ENCODE peak calls at places on chromosomes 13 and 19, in eight cellular contexts. S is cardiac fibroblast, M is dorsolateral prefrontal cortex, L is tibial nerve, P is ovary, V is psoas muscle, K is AG09309, B is heart right ventricle. F is an unnamed sample.

GRCh38 chr13:101757446-101758039 is 305.1 kb downstream of the ITGBL1 start:
- DNase-seq in S (peak; percentile 71), M (no peak), L (no peak), P (no peak), V (no peak), K (peak; percentile 14), B (no peak), F (no peak)

GRCh38 chr19:56751078-56751489 is 79.5 kb upstream of the ZNF835 start:
- DNase-seq in S (no peak), M (peak; percentile 41), L (no peak), P (peak; percentile 74), V (no peak), K (no peak), B (no peak), F (no peak)

GRCh38 chr19:56423276-56423984 is 19.3 kb downstream of the ZNF583 start:
- DNase-seq in S (peak; percentile 16), M (no peak), L (no peak), P (no peak), V (no peak), K (no peak), B (no peak), F (no peak)

GRCh38 chr13:31201341-31202024 is 1.7 kb downstream of the B3GLCT start:
- DNase-seq in S (peak; percentile 63), M (no peak), L (peak; percentile 32), P (peak; percentile 52), V (peak; percentile 33), K (no peak), B (peak; percentile 63), F (peak; percentile 68)

GRCh38 chr13:111614613-111615012 is 294.2 kb downstream of the TEX29 start:
- DNase-seq in S (no peak), M (no peak), L (no peak), P (no peak), V (no peak), K (no peak), B (no peak), F (no peak)

GRCh38 chr13:109494955-109495354 is 291.4 kb downstream of the IRS2 start:
- DNase-seq in S (peak; percentile 96), M (no peak), L (no peak), P (no peak), V (no peak), K (peak; percentile 37), B (no peak), F (no peak)

GRCh38 chr19:3890590-3890989 is 10.1 kb downstream of the ATCAY start:
- DNase-seq in S (no peak), M (no peak), L (no peak), P (no peak), V (no peak), K (no peak), B (no peak), F (no peak)

GRCh38 chr19:44303305-44303704 is 1.5 kb downstream of the ZNF235 start:
- DNase-seq in S (no peak), M (no peak), L (no peak), P (no peak), V (no peak), K (no peak), B (no peak), F (no peak)

GRCh38 chr13:112960671-112961070 is 8.3 kb upstream of the MCF2L start:
- DNase-seq in S (no peak), M (no peak), L (no peak), P (no peak), V (no peak), K (no peak), B (no peak), F (peak; percentile 36)

GRCh38 chr19:39546599-39546998 is 6.6 kb upstream of the EID2 start:
- DNase-seq in S (no peak), M (no peak), L (no peak), P (no peak), V (no peak), K (no peak), B (no peak), F (no peak)

GRCh38 chr13:113105032-113105993 is at the start of gene F7:
- DNase-seq in S (peak; percentile 10), M (no peak), L (no peak), P (no peak), V (no peak), K (no peak), B (no peak), F (no peak)

GRCh38 chr19:29810504-29810871 is 1.3 kb upstream of the CCNE1 start:
- DNase-seq in S (peak; percentile 31), M (peak; percentile 57), L (peak; percentile 21), P (peak; percentile 39), V (no peak), K (no peak), B (peak; percentile 32), F (no peak)

GRCh38 chr19:29812881-29813275 is 1.1 kb downstream of the CCNE1 start:
- DNase-seq in S (no peak), M (no peak), L (no peak), P (no peak), V (no peak), K (no peak), B (no peak), F (no peak)

GRCh38 chr19:29813665-29814064 is 1.9 kb downstream of the CCNE1 start:
- DNase-seq in S (no peak), M (no peak), L (no peak), P (no peak), V (no peak), K (no peak), B (no peak), F (no peak)

GRCh38 chr19:29811125-29812079 is at the start of gene CCNE1:
- DNase-seq in S (peak; percentile 81), M (peak; percentile 91), L (peak; percentile 91), P (peak; percentile 93), V (peak; percentile 96), K (peak; percentile 13), B (peak; percentile 95), F (peak; percentile 95)

DNA sequence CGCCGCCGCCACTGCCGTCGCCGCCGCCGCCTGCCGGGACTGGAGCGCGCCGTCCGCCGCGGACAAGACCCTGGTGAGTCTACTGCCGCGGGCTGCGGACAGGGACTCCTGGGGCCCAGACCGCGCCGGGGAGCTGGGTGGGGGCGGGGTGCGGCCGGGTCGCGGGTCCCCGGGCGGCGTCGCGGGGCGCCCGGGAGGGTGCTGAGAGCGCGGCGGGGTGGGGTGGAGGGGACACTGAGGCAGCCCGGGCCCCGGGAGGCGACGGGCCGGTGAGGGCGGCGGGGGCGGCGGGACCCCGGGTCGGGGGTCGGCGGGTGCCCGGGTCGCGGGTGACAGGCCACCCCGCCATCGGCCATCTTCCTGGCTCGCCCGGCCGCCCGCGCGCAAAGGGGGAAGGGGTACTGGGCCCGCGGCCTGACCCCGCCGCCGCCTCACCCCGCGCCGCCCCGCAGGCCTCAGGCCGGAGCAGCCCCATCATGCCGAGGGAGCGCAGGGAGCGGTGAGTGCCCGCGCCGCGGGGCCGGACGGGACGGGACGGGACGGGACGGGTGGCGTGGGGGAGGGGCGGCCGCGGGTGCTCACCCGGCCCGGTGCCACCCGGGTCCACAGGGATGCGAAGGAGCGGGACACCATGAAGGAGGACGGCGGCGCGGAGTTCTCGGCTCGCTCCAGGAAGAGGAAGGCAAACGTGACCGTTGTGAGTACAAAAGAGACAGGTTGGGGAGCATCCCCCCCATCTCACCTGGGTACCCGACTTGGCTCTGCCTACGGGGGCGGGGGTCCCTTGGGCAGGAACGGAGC is 489 bp downstream of the CCNE1 start:
- DNase-seq in S (no peak), M (peak; percentile 20), L (no peak), P (no peak), V (peak; percentile 29), K (no peak), B (no peak), F (no peak)
- H3K4me3 ChIP-seq in S (peak overlapping the region; percentile 32), M (peak overlapping the region; percentile 43), L (no peak overlapping the region), P (peak overlapping the region; percentile 48), V (peak overlapping the region; percentile 59), K (peak overlapping the region; percentile 38), B (peak overlapping the region; percentile 41), F (peak overlapping the region; percentile 46)

GRCh38 chr19:34179066-34179465 is 6.8 kb downstream of the LSM14A start:
- DNase-seq in S (no peak), M (no peak), L (no peak), P (no peak), V (no peak), K (no peak), B (no peak), F (no peak)
- H3K4me3 ChIP-seq in S (no peak overlapping the region), M (no peak overlapping the region), L (no peak overlapping the region), P (no peak overlapping the region), V (no peak overlapping the region), K (no peak overlapping the region), B (no peak overlapping the region), F (no peak overlapping the region)

GRCh38 chr19:35116085-35116801 is 620 bp downstream of the FXYD3 start:
- DNase-seq in S (no peak), M (no peak), L (no peak), P (no peak), V (no peak), K (no peak), B (no peak), F (no peak)

GRCh38 chr19:35117017-35117570 is 1.5 kb downstream of the FXYD3 start:
- DNase-seq in S (no peak), M (no peak), L (no peak), P (no peak), V (no peak), K (no peak), B (no peak), F (no peak)

GRCh38 chr19:35115538-35115951 is at the start of gene FXYD3:
- DNase-seq in S (no peak), M (no peak), L (no peak), P (no peak), V (no peak), K (no peak), B (no peak), F (no peak)

GRCh38 chr19:35112995-35113693 is 2.5 kb upstream of the FXYD3 start:
- DNase-seq in S (no peak), M (no peak), L (no peak), P (no peak), V (no peak), K (no peak), B (no peak), F (no peak)

DNA sequence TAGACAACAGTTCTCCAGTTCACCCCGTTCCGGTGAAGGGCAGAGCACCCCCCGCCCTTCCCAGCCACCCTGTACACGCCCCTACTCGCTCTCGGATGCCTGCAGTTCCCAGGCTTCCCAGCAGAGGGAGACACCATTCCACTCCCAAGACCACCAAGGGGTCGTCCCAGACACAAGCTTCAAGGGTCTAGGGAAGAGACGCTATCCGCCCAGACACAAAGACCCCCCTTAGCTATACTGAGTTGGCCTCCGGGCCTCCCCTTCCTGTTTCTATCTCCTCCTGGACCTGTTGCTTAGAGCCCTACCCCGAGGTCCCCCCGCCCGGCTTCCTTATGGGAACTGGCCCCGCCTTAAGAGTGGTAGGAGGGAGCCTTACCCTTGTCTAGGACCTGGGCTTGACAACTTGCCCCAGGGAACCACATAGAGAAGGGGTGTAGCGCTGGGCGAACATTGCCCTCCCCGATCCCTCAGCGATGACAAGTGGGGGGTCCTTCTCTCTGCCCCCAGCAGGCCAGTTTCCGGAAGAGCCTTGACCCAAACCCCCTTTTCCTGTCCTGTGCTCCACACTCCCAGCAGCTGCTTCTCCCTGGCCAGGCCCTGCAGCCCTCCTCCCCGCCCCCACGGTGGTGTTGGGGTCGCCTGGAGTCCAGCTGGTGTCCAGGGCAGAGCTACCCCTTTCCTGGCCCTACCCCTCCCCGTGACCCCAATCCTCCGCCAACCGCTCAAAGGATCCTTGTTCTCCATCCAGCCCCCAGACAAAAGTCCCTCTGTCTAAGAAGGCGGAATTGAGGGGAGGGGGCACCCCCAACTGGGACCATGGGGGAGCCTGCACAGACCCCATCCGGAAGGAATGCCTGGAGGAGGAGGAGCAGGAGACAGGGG is 726 bp upstream of the FXYD3 start:
- DNase-seq in S (peak; percentile 58), M (no peak), L (peak; percentile 93), P (peak; percentile 72), V (peak; percentile 67), K (no peak), B (peak; percentile 63), F (peak; percentile 65)
- H3K4me3 ChIP-seq in S (no peak overlapping the region), M (peak overlapping the region; percentile 16), L (peak overlapping the region; percentile 5), P (peak overlapping the region; percentile 17), V (peak overlapping the region; percentile 63), K (no peak overlapping the region), B (peak overlapping the region; percentile 12), F (peak overlapping the region; percentile 40)

GRCh38 chr13:97221491-97221890 is 642 bp upstream of the MBNL2 start:
- DNase-seq in S (no peak), M (no peak), L (no peak), P (no peak), V (no peak), K (no peak), B (no peak), F (no peak)
- H3K4me3 ChIP-seq in S (peak overlapping the region; percentile 12), M (peak overlapping the region; percentile 72), L (peak overlapping the region; percentile 56), P (peak overlapping the region; percentile 60), V (peak overlapping the region; percentile 83), K (no peak overlapping the region), B (peak overlapping the region; percentile 54), F (peak overlapping the region; percentile 76)

F was measured in heart left ventricle.